ENCODE peak calls at places on chromosomes 6 and 20, in seven cellular contexts. Q is K562; U is stimulated activated naive CD4-positive, alpha-beta T cell; J is pancreas; Z is putamen; E is activated T-cell treated with anti-CD3 and anti-CD28 coated beads, Interleukin-2, amount 50 U/mL, for 4 hours; O is activated naive CD4-positive, alpha-beta T cell. B is an unnamed sample.

GRCh38 chr20:354298-354977 is 7.5 kb downstream of the NRSN2 start:
- DNase-seq in Q (peak; percentile 84), U (peak; percentile 67), J (peak; percentile 82), Z (peak; percentile 74), E (peak; percentile 79), O (peak; percentile 52), B (peak; percentile 67)

GRCh38 chr20:38730167-38730988 is 6.1 kb downstream of the SLC32A1 start:
- DNase-seq in Q (no peak), U (no peak), J (no peak), Z (no peak), E (no peak), O (no peak), B (no peak)

GRCh38 chr6:106546322-106547052 is 82.8 kb downstream of the RTN4IP1 start:
- DNase-seq in Q (no peak), U (no peak), J (no peak), Z (no peak), E (no peak), O (no peak), B (no peak)

GRCh38 chr20:856361-856775 is 22.9 kb downstream of the FAM110A start:
- DNase-seq in Q (no peak), U (no peak), J (no peak), Z (no peak), E (peak; percentile 27), O (no peak), B (no peak)

GRCh38 chr6:78910611-78911134 is 43.3 kb downstream of the IRAK1BP1 start:
- DNase-seq in Q (no peak), U (no peak), J (peak; percentile 64), Z (peak; percentile 16), E (no peak), O (no peak), B (no peak)

GRCh38 chr6:137727206-137727605 is 139.9 kb upstream of the TNFAIP3 start:
- DNase-seq in Q (no peak), U (no peak), J (no peak), Z (no peak), E (no peak), O (no peak), B (no peak)

GRCh38 chr6:82364087-82365010 is 732 bp downstream of the TPBG start:
- DNase-seq in Q (peak; percentile 14), U (no peak), J (peak; percentile 80), Z (peak; percentile 41), E (no peak), O (no peak), B (no peak)

GRCh38 chr20:13684566-13685222 is 46.0 kb upstream of the TASP1 start:
- DNase-seq in Q (no peak), U (no peak), J (no peak), Z (no peak), E (no peak), O (no peak), B (no peak)

GRCh38 chr20:23125625-23126191 is 39.6 kb upstream of the CD93 start:
- DNase-seq in Q (no peak), U (no peak), J (no peak), Z (no peak), E (no peak), O (no peak), B (no peak)

GRCh38 chr6:158031445-158032353 is 50.0 kb downstream of the SYNJ2 start:
- DNase-seq in Q (peak; percentile 66), U (no peak), J (peak; percentile 50), Z (no peak), E (peak; percentile 23), O (no peak), B (no peak)

GRCh38 chr6:35596448-35597442 is 84.0 kb upstream of the TULP1 start:
- DNase-seq in Q (no peak), U (no peak), J (no peak), Z (no peak), E (no peak), O (no peak), B (no peak)

GRCh38 chr20:32623667-32624157 is 38.6 kb upstream of the NOL4L start:
- DNase-seq in Q (no peak), U (no peak), J (no peak), Z (no peak), E (no peak), O (no peak), B (no peak)

GRCh38 chr20:18005170-18005989 is 36.6 kb downstream of the MGME1 start:
- DNase-seq in Q (no peak), U (no peak), J (no peak), Z (no peak), E (no peak), O (no peak), B (no peak)

GRCh38 chr20:62501801-62502495 is 26.2 kb upstream of the GATA5 start:
- DNase-seq in Q (no peak), U (no peak), J (no peak), Z (no peak), E (peak; percentile 56), O (no peak), B (peak; percentile 14)

GRCh38 chr6:2221724-2222274 is 23.6 kb downstream of the GMDS start:
- DNase-seq in Q (no peak), U (no peak), J (no peak), Z (no peak), E (no peak), O (no peak), B (no peak)

GRCh38 chr20:36246410-36246809 is 10.1 kb downstream of the AAR2 start:
- DNase-seq in Q (no peak), U (no peak), J (no peak), Z (no peak), E (no peak), O (no peak), B (no peak)

GRCh38 chr6:156832166-156832743 is 55.1 kb downstream of the ARID1B start:
- DNase-seq in Q (peak; percentile 69), U (no peak), J (no peak), Z (peak; percentile 36), E (no peak), O (no peak), B (no peak)

GRCh38 chr6:18468162-18468843 is 81.2 kb downstream of the RNF144B start:
- DNase-seq in Q (no peak), U (no peak), J (no peak), Z (no peak), E (no peak), O (no peak), B (no peak)

GRCh38 chr6:33826537-33826936 is 22.7 kb upstream of the MLN start:
- DNase-seq in Q (no peak), U (no peak), J (no peak), Z (no peak), E (no peak), O (no peak), B (no peak)

GRCh38 chr6:45896783-45897441 is 118.7 kb downstream of the CLIC5 start:
- DNase-seq in Q (no peak), U (no peak), J (no peak), Z (no peak), E (no peak), O (no peak), B (no peak)

GRCh38 chr20:53208110-53208908 is 236.2 kb downstream of the TSHZ2 start:
- DNase-seq in Q (peak; percentile 37), U (no peak), J (no peak), Z (no peak), E (no peak), O (no peak), B (no peak)

GRCh38 chr20:7828437-7828836 is 111.8 kb downstream of the HAO1 start:
- DNase-seq in Q (no peak), U (no peak), J (no peak), Z (no peak), E (no peak), O (no peak), B (no peak)

GRCh38 chr20:52494244-52494643 is 302.7 kb upstream of the ZFP64 start:
- DNase-seq in Q (no peak), U (no peak), J (no peak), Z (no peak), E (peak; percentile 60), O (peak; percentile 15), B (no peak)

B was measured in T follicular helper cell.